ENCODE peak calls at places on chromosome 14, in five cellular contexts. W, Z, Y, G and A are unnamed samples.

GRCh38 chr14:71636076-71636475 is 296.2 kb upstream of the RGS6 start:
- DNase-seq in W (no peak), Z (no peak), Y (no peak), G (no peak), A (no peak)

GRCh38 chr14:96246535-96246839 is 9.5 kb upstream of the BDKRB1 start:
- DNase-seq in W (peak; percentile 82), Z (no peak), Y (no peak), G (no peak), A (no peak)

GRCh38 chr14:67457782-67458181 is 30.7 kb downstream of the TMEM229B start:
- DNase-seq in W (no peak), Z (no peak), Y (no peak), G (no peak), A (peak; percentile 61)

GRCh38 chr14:40630471-40630870 is 976.2 kb upstream of the LRFN5 start:
- DNase-seq in W (no peak), Z (no peak), Y (no peak), G (no peak), A (no peak)

GRCh38 chr14:38210587-38211257 is 3.0 kb downstream of the SSTR1 start:
- DNase-seq in W (no peak), Z (no peak), Y (no peak), G (no peak), A (peak; percentile 46)

GRCh38 chr14:89750206-89750867 is 204.2 kb downstream of the EFCAB11 start:
- DNase-seq in W (no peak), Z (no peak), Y (no peak), G (no peak), A (no peak)

GRCh38 chr14:38442208-38442607 is 186.3 kb upstream of the CLEC14A start:
- DNase-seq in W (no peak), Z (no peak), Y (no peak), G (no peak), A (no peak)

GRCh38 chr14:56412453-56413434 is 166.9 kb upstream of the TMEM260 start:
- DNase-seq in W (no peak), Z (no peak), Y (no peak), G (no peak), A (no peak)

GRCh38 chr14:31930493-31931225 is 146.4 kb upstream of the ARHGAP5 start:
- DNase-seq in W (peak; percentile 38), Z (no peak), Y (no peak), G (peak; percentile 43), A (no peak)

GRCh38 chr14:57712698-57713097 is 153.2 kb downstream of the SLC35F4 start:
- DNase-seq in W (no peak), Z (no peak), Y (no peak), G (no peak), A (no peak)

GRCh38 chr14:58395815-58396626 is at the start of gene TOMM20L:
- DNase-seq in W (peak; percentile 65), Z (peak; percentile 60), Y (no peak), G (peak; percentile 72), A (peak; percentile 82)

GRCh38 chr14:101083564-101084435 is 180.3 kb upstream of the RTL1 start:
- DNase-seq in W (no peak), Z (no peak), Y (no peak), G (peak; percentile 20), A (peak; percentile 77)

GRCh38 chr14:96189288-96189711 is 15.3 kb upstream of the BDKRB2 start:
- DNase-seq in W (no peak), Z (no peak), Y (no peak), G (no peak), A (no peak)

GRCh38 chr14:68263563-68264350 is 444.2 kb downstream of the RAD51B start:
- DNase-seq in W (no peak), Z (no peak), Y (no peak), G (no peak), A (no peak)

GRCh38 chr14:71203306-71203705 is 296.0 kb downstream of the PCNX1 start:
- DNase-seq in W (no peak), Z (no peak), Y (no peak), G (no peak), A (no peak)

GRCh38 chr14:32224731-32225377 is 21.8 kb upstream of the RNU6-8 start:
- DNase-seq in W (peak; percentile 68), Z (peak; percentile 28), Y (no peak), G (peak; percentile 68), A (peak; percentile 12)

GRCh38 chr14:103696466-103697071 is 18.7 kb downstream of the XRCC3 start:
- DNase-seq in W (no peak), Z (no peak), Y (no peak), G (no peak), A (no peak)

GRCh38 chr14:47675489-47676300 is at the start of gene MDGA2:
- DNase-seq in W (peak; percentile 7), Z (no peak), Y (no peak), G (no peak), A (peak; percentile 59)

GRCh38 chr14:60642270-60642789 is 6.9 kb downstream of the SIX1 start:
- DNase-seq in W (no peak), Z (no peak), Y (no peak), G (no peak), A (peak; percentile 76)

GRCh38 chr14:73610692-73611091 is 1.6 kb upstream of the ACOT6 start:
- DNase-seq in W (no peak), Z (peak; percentile 13), Y (no peak), G (peak; percentile 90), A (peak; percentile 16)

GRCh38 chr14:103692159-103692558 is 23.1 kb downstream of the XRCC3 start:
- DNase-seq in W (no peak), Z (no peak), Y (peak; percentile 20), G (no peak), A (no peak)

GRCh38 chr14:104383931-104384775 is 195.4 kb upstream of the C14orf180 start:
- DNase-seq in W (no peak), Z (no peak), Y (no peak), G (no peak), A (no peak)

GRCh38 chr14:45426685-45427282 is 173.8 kb upstream of the MIS18BP1 start:
- DNase-seq in W (peak; percentile 11), Z (peak; percentile 26), Y (peak; percentile 4), G (peak; percentile 49), A (no peak)

GRCh38 chr14:98249476-98249875 is 1022.5 kb downstream of the BCL11B start:
- DNase-seq in W (no peak), Z (no peak), Y (no peak), G (no peak), A (no peak)

GRCh38 chr14:65600742-65601141 is 188.2 kb downstream of the FUT8 start:
- DNase-seq in W (no peak), Z (no peak), Y (no peak), G (no peak), A (no peak)

GRCh38 chr14:103543721-103544626 is 15.0 kb downstream of the TRMT61A start:
- DNase-seq in W (no peak), Z (no peak), Y (no peak), G (no peak), A (no peak)

GRCh38 chr14:59022144-59022543 is 166.3 kb upstream of the DAAM1 start:
- DNase-seq in W (no peak), Z (no peak), Y (no peak), G (no peak), A (no peak)

DNA sequence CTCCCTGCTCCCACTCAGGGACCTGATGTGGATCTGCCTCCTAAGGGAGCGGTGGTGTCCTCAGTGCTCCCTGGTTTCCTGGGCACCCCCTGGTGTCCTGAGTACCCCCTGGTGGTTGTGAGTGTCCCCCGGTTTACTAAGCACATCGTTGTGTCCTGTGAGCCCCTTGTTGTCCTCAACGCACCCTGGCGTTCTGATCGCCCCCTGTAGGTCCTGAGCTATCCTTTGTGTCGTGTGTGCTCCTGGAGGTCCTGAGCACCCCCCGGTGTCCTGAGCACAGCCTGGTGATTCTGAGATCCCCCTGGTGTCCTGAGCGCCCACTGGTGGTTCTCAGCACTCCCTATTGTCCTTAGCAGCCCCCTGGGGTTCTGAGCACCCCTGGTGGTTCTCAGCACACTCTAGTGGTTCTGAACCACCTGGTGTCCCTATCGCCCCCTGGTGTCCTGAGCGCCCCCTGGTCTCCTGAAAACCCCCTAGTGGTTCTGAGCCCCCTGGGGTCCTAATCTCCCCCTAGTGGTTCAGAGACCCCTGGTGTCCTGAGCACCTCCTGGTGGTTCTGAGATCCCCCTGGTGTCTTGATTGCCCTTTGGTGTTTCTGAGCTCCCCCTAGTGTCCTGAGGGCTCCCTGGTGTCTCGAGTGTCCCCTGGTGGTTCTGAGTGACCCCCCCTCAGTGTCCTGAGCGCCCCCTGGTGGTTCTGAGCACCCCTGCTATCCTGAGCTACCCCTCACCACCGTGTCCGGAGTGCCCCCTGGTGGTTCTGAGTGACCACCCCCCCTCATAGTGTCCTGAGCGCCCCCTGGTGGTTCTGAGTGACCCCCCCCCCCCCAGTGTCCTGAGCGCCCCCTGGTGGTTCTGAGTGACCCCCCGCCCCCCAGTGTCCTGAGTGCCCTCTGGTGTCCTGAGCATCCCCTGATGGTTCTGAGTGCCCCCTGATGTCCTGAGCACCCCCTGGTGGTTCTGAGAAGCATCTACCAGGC is 615.1 kb downstream of the TMEM121 start:
- DNase-seq in W (no peak), Z (peak; percentile 19), Y (no peak), G (no peak), A (no peak)
- TF ChIP-seq ESRRA in W (no peak), Z (no peak), Y (no peak), G (no peak), A (no peak)

DNA sequence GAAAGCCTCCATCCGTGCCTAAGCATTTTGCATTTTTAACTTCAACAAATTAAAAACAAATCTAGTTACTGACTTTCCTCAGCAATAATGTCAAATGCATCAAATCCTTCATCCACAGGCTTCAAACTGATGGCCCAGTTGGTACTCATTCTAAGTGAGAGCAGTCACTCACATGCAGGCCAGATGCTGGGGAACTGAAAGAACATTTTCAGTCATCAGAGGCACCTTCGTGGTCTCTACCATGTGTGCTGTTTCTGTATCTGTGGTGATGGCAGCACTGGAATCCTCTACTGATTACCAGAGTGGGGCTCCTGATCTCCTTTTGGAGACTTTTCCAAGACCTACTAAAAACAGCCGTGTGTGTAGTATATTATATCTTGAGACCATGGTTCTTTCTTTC is 145.2 kb downstream of the PRIMA1 start:
- DNase-seq in W (no peak), Z (no peak), Y (no peak), G (no peak), A (no peak)
- TF ChIP-seq ESRRA in W (no peak), Z (no peak), Y (no peak), G (no peak), A (no peak)

DNA sequence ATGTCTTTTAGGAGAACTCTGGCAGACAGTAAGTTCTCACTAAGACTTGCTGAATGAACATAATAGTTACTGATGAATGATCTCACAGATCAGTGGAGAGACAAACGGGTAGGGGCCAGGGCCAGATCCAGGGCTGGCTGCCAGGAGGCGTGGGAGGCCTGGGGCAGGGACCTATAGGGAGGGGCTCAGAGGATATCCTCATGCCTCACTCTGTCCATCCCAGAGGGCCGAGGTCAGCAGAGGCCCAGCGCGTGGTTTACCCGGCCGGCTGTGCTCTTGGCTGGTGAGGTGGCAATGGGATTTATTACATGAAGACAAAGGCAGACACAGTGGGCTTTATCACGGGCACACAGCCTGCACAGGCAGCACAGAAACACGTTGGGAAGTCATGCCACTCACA is 85.4 kb downstream of the CHGA start:
- DNase-seq in W (no peak), Z (peak; percentile 21), Y (no peak), G (no peak), A (no peak)
- TF ChIP-seq ESRRA in W (no peak), Z (no peak), Y (no peak), G (no peak), A (no peak)

GRCh38 chr14:76986261-76986565 is 42.3 kb downstream of the IRF2BPL start:
- DNase-seq in W (no peak), Z (no peak), Y (no peak), G (no peak), A (no peak)

GRCh38 chr14:76984297-76984696 is 44.2 kb downstream of the IRF2BPL start:
- DNase-seq in W (no peak), Z (no peak), Y (no peak), G (no peak), A (no peak)

GRCh38 chr14:76985021-76985420 is 43.5 kb downstream of the IRF2BPL start:
- DNase-seq in W (no peak), Z (no peak), Y (no peak), G (peak; percentile 41), A (no peak)

GRCh38 chr14:76987956-76988520 is 40.5 kb downstream of the IRF2BPL start:
- DNase-seq in W (no peak), Z (no peak), Y (no peak), G (no peak), A (no peak)

GRCh38 chr14:76985540-76986260 is 42.8 kb downstream of the IRF2BPL start:
- DNase-seq in W (peak; percentile 28), Z (no peak), Y (no peak), G (no peak), A (no peak)
- TF ChIP-seq ESRRA in W (no peak), Z (no peak), Y (no peak), G (no peak), A (no peak)